ENCODE peak calls at places on chromosome 4, in five cellular contexts. R, Y, K, F and W are unnamed samples.

GRCh38 chr4:118327554-118328241 is 25.1 kb downstream of the PRSS12 start:
- DNase-seq in R (no peak), Y (no peak), K (no peak), F (no peak), W (no peak)

GRCh38 chr4:1416948-1417260 is 10.7 kb upstream of the NKX1-1 start:
- DNase-seq in R (no peak), Y (peak), K (no peak), F (no peak), W (peak)

GRCh38 chr4:103904126-103904525 is 184.3 kb upstream of the TACR3 start:
- DNase-seq in R (no peak), Y (no peak), K (peak), F (no peak), W (no peak)

GRCh38 chr4:179750374-179750773 is 2308.1 kb upstream of the AGA start:
- DNase-seq in R (no peak), Y (no peak), K (peak), F (no peak), W (no peak)

GRCh38 chr4:152021788-152022438 is 261.1 kb upstream of the GATB start:
- DNase-seq in R (no peak), Y (peak), K (no peak), F (no peak), W (no peak)

GRCh38 chr4:129988957-129989356 is 893.0 kb downstream of the C4orf33 start:
- DNase-seq in R (no peak), Y (no peak), K (no peak), F (no peak), W (no peak)

GRCh38 chr4:28341784-28342183 is 1481.1 kb downstream of the STIM2 start:
- DNase-seq in R (no peak), Y (no peak), K (no peak), F (no peak), W (no peak)

GRCh38 chr4:95693594-95693993 is 144.8 kb upstream of the UNC5C start:
- DNase-seq in R (no peak), Y (no peak), K (peak), F (no peak), W (peak)

GRCh38 chr4:142284402-142285221 is 561.5 kb downstream of the INPP4B start:
- DNase-seq in R (no peak), Y (no peak), K (no peak), F (no peak), W (no peak)

GRCh38 chr4:10192331-10192730 is 75.7 kb upstream of the WDR1 start:
- DNase-seq in R (no peak), Y (no peak), K (no peak), F (no peak), W (no peak)

GRCh38 chr4:136571315-136571714 is 961.0 kb downstream of the PCDH18 start:
- DNase-seq in R (no peak), Y (no peak), K (no peak), F (no peak), W (no peak)

GRCh38 chr4:82561745-82562552 is at the start of gene TMEM150C:
- DNase-seq in R (peak), Y (peak), K (no peak), F (peak), W (peak)

GRCh38 chr4:83083925-83084475 is 30.5 kb downstream of the PLAC8 start:
- DNase-seq in R (peak), Y (no peak), K (no peak), F (no peak), W (peak)

GRCh38 chr4:1991596-1992434 is 17.0 kb downstream of the NELFA start:
- DNase-seq in R (peak), Y (no peak), K (no peak), F (peak), W (no peak)

GRCh38 chr4:122227202-122227601 is 75.1 kb downstream of the BLTP1 start:
- DNase-seq in R (no peak), Y (no peak), K (no peak), F (no peak), W (no peak)

GRCh38 chr4:184345573-184345922 is 127.9 kb upstream of the ENPP6 start:
- DNase-seq in R (no peak), Y (peak), K (no peak), F (peak), W (peak)

GRCh38 chr4:39375478-39375877 is 9.3 kb upstream of the RFC1 start:
- DNase-seq in R (no peak), Y (no peak), K (no peak), F (no peak), W (no peak)

GRCh38 chr4:11439836-11440235 is 11.1 kb upstream of the HS3ST1 start:
- DNase-seq in R (no peak), Y (no peak), K (no peak), F (no peak), W (no peak)

GRCh38 chr4:116217781-116218180 is 867.6 kb downstream of the TRAM1L1 start:
- DNase-seq in R (no peak), Y (no peak), K (no peak), F (no peak), W (no peak)

GRCh38 chr4:120765271-120765985 is 157.1 kb downstream of the PRDM5 start:
- DNase-seq in R (no peak), Y (no peak), K (no peak), F (no peak), W (no peak)

GRCh38 chr4:155758500-155759371 is at the start of gene GUCY1B1:
- DNase-seq in R (peak), Y (peak), K (no peak), F (peak), W (peak)

GRCh38 chr4:663438-664428 is 10.3 kb downstream of the ATP5ME start:
- DNase-seq in R (peak), Y (peak), K (no peak), F (no peak), W (peak)

GRCh38 chr4:37317104-37317643 is 72.6 kb downstream of the NWD2 start:
- DNase-seq in R (no peak), Y (no peak), K (no peak), F (no peak), W (peak)

GRCh38 chr4:70583952-70584834 is 7.9 kb upstream of the AMBN start:
- DNase-seq in R (no peak), Y (no peak), K (no peak), F (no peak), W (no peak)

GRCh38 chr4:86688026-86688425 is 93.9 kb downstream of the PTPN13 start:
- DNase-seq in R (no peak), Y (no peak), K (no peak), F (no peak), W (no peak)

GRCh38 chr4:69881173-69881773 is 21.3 kb upstream of the SULT1E1 start:
- DNase-seq in R (no peak), Y (no peak), K (peak), F (peak), W (no peak)

GRCh38 chr4:75490155-75490554 is 24.0 kb downstream of the RCHY1 start:
- DNase-seq in R (no peak), Y (no peak), K (peak), F (no peak), W (no peak)

GRCh38 chr4:2812985-2813384 is 20.1 kb downstream of the SH3BP2 start:
- DNase-seq in R (no peak), Y (no peak), K (no peak), F (no peak), W (no peak)

GRCh38 chr4:187289371-187289770 is 565.7 kb upstream of the FAT1 start:
- DNase-seq in R (no peak), Y (no peak), K (no peak), F (no peak), W (no peak)

GRCh38 chr4:142707397-142707796 is 138.7 kb downstream of the INPP4B start:
- DNase-seq in R (no peak), Y (no peak), K (no peak), F (no peak), W (no peak)

GRCh38 chr4:36399762-36400353 is 118.4 kb downstream of the DTHD1 start:
- DNase-seq in R (no peak), Y (no peak), K (peak), F (peak), W (peak)

GRCh38 chr4:36064147-36064546 is 180.2 kb downstream of the ARAP2 start:
- DNase-seq in R (no peak), Y (no peak), K (no peak), F (no peak), W (peak)

GRCh38 chr4:156976147-156976546 is 4.5 kb upstream of the PDGFC start:
- DNase-seq in R (no peak), Y (no peak), K (no peak), F (no peak), W (no peak)

GRCh38 chr4:122692641-122693520 is 39.6 kb upstream of the BBS12 start:
- DNase-seq in R (no peak), Y (no peak), K (no peak), F (no peak), W (no peak)

GRCh38 chr4:71773004-71773403 is 10.9 kb downstream of the GC start:
- DNase-seq in R (no peak), Y (no peak), K (no peak), F (no peak), W (no peak)